ENCODE peak calls at places on chromosomes 4 and X, in ten cellular contexts. D, E, R, J, Y, P, C, S, K and H are unnamed samples. For H3K4me1 and H3K27me3, the result is how much of the 10 kb centered on the place peaks cover.

GRCh38 chr4:151012836-151013235 is 2.2 kb downstream of the LRBA start:
- DNase-seq in S (peak), Y (no peak), J (no peak), E (no peak), C (no peak), K (no peak), P (no peak), R (peak), D (no peak), H (no peak)

GRCh38 chr4:81408341-81408740 is 63.4 kb downstream of the RASGEF1B start:
- DNase-seq in D (no peak), P (no peak), S (no peak), C (no peak), J (no peak), E (no peak), R (no peak), Y (no peak), K (no peak), H (no peak)

GRCh38 chrX:123215397-123216089 is 31.5 kb downstream of the GRIA3 start:
- DNase-seq in D (peak), E (no peak), R (no peak), C (no peak), P (peak), Y (no peak), K (no peak), J (no peak), S (no peak), H (no peak)

GRCh38 chr4:31104033-31104432 is 383.9 kb downstream of the PCDH7 start:
- DNase-seq in Y (peak), K (no peak), P (no peak), E (no peak), C (no peak), D (no peak), J (no peak), S (no peak), R (no peak), H (no peak)

GRCh38 chrX:46994096-46994495 is 81.9 kb downstream of the JADE3 start:
- DNase-seq in P (no peak), R (no peak), Y (no peak), D (no peak), E (no peak), K (no peak), S (no peak), C (no peak), J (no peak), H (no peak)

GRCh38 chr4:32142075-32142474 is 1421.9 kb downstream of the PCDH7 start:
- DNase-seq in P (no peak), C (no peak), R (no peak), J (no peak), D (no peak), Y (no peak), K (no peak), S (no peak), E (no peak), H (no peak)

GRCh38 chr4:25861951-25862410 is 807 bp downstream of the SEL1L3 start:
- DNase-seq in S (peak), D (peak), P (peak), E (no peak), C (no peak), J (no peak), R (peak), Y (peak), K (no peak), H (peak)

GRCh38 chr4:151218343-151218742 is 58.6 kb upstream of the PRSS48 start:
- DNase-seq in D (no peak), E (no peak), S (no peak), C (no peak), R (no peak), K (no peak), Y (peak), P (no peak), J (no peak), H (no peak)

GRCh38 chrX:111168314-111168713 is 72.3 kb downstream of the PAK3 start:
- DNase-seq in P (no peak), E (no peak), Y (peak), K (no peak), D (peak), S (peak), R (no peak), C (no peak), J (peak), H (no peak)

GRCh38 chr4:89836031-89836777 is 757 bp downstream of the SNCA start:
- DNase-seq in P (no peak), J (no peak), C (no peak), R (peak), D (no peak), E (no peak), Y (peak), K (no peak), S (peak), H (no peak)

GRCh38 chr4:87005369-87005689 is 70.5 kb downstream of the AFF1 start:
- DNase-seq in E (no peak), K (no peak), C (no peak), P (no peak), R (no peak), S (no peak), J (no peak), D (no peak), Y (no peak), H (no peak)
- H3K4me1 ChIP-seq in E (under half), K (under half), C (under half), P (under half), R (under half), S (under half), J (half or more), D (under half), Y (under half), H (under half)

GRCh38 chr4:41212221-41213203 is 1.8 kb downstream of the APBB2 start:
- DNase-seq in S (peak), D (peak), K (peak), Y (peak), E (no peak), R (no peak), J (peak), C (no peak), P (no peak), H (peak)

GRCh38 chr4:41213563-41214157 is 682 bp downstream of the APBB2 start:
- DNase-seq in P (peak), C (no peak), R (peak), Y (peak), J (no peak), K (no peak), S (no peak), E (no peak), D (peak), H (no peak)

GRCh38 chr4:41215969-41216293 is 1.6 kb upstream of the APBB2 start:
- DNase-seq in E (no peak), C (no peak), S (no peak), D (no peak), J (no peak), Y (peak), K (no peak), R (no peak), P (no peak), H (no peak)

GRCh38 chr4:41215155-41215554 is 813 bp upstream of the APBB2 start:
- DNase-seq in R (no peak), C (no peak), Y (peak), S (peak), D (no peak), P (no peak), J (no peak), K (no peak), E (no peak), H (no peak)

DNA sequence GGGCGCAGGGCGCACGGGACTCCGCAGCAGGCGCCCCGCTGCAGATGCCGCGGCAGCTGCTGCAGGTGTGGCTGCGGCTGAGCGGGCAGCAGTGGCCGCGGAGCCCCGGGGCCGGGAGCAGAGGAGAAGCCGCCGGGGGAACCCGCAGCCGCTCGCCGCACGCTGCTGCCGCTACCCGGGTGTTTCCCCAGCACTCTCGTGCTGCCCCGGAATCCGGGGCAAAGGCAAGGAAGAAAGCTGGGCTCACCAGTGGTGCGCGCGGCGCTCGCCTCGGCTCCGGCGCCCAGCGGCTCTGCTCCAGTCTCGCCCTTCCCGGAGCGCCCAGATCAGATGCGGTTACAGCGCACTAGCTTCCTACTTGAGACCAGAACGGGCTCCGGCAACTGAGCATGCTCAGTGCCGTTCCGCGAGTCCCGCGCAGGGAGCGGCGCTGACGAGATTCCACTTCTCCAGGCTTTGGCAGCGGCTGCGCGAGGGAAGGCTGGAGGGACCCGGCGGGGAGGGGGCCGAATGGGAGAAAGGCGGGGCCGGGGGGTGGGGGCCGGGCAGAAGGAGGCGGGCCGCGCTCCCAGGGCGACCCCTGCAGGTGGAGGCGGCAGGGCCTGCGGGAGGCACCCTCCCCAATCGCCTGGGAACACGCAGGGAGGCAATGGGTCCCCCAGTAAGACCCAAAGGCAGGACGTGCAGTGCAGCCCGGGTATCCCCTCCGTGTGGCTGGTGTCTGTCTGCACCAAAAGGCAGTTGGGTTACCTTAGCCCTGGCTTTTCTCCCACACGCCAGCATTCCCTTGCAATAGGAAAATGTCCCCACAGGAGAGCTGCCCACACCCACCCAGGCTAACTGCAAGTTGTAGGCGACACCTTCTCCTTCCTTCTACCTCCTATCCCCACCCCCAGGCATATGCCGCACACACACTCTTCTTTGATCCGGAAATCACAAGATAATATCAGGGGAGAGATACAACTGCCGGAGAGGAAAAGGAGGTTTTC is at the start of gene APBB2:
- DNase-seq in R (peak), J (peak), P (peak), K (peak), E (no peak), Y (peak), D (peak), C (no peak), S (peak), H (peak)
- H3K4me3 ChIP-seq in R (peak), J (peak), P (peak), K (peak), E (peak), Y (peak), D (peak), C (no peak), S (peak), H (peak)

DNA sequence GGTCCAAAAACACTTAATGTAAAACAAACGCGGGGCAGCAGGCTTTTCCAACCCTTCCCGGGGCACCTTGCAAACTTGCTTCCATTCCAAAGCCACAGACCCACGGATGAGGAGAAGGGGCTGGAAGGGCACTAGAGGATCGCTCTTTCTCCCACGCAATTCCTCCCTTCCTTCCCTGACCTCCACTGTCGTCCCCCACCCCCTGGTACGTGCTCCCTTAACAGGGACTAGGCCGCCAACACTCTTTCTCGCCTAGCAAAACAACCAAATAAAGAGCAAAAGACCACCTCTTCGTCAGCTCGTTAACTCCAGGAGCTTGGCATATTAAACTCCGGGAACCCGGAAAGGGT is 3.9 kb downstream of the PITX2 start:
- DNase-seq in E (no peak), P (no peak), S (no peak), Y (no peak), R (no peak), C (no peak), K (no peak), D (no peak), J (no peak), H (no peak)
- H3K27me3 ChIP-seq in E (half or more), P (half or more), S (under half), Y (half or more), R (under half), C (half or more), K (under half), D (under half), J (under half), H (under half)

GRCh38 chrX:37767438-37767837 is 12.4 kb upstream of the CYBB start:
- DNase-seq in D (no peak), P (no peak), J (no peak), R (no peak), S (no peak), K (no peak), E (no peak), C (no peak), Y (no peak), H (no peak)

GRCh38 chrX:37759878-37760418 is 19.9 kb upstream of the CYBB start:
- DNase-seq in R (no peak), K (no peak), C (no peak), S (no peak), P (no peak), J (no peak), E (no peak), Y (no peak), D (no peak), H (no peak)

GRCh38 chrX:37765507-37765906 is 14.4 kb upstream of the CYBB start:
- DNase-seq in J (no peak), P (no peak), K (no peak), R (no peak), C (no peak), S (no peak), D (no peak), E (no peak), Y (no peak), H (no peak)

DNA sequence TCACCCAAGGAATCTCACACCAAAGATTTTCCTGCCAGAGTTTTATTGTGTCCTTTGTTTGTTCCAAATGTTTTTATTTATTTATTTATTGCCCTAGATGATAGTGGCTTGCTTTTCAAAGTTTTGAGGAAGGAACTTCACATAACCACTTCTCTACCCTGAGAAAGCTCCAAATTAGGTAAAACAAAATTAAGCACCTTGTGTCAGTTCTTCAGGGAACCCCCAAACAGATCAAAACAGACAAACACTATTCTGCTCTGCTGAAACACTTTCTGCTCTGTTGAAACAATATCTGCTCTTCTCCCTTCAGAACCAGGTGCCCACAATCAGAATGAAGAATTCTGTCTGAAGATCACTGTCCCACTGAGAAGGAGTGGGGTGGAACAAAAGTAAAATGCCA is 16.5 kb upstream of the CYBB start:
- DNase-seq in C (no peak), R (no peak), J (no peak), Y (no peak), K (no peak), S (no peak), E (no peak), P (no peak), D (no peak), H (no peak)
- H3K4me1 ChIP-seq in C (under half), R (under half), J (under half), Y (under half), K (under half), S (under half), E (under half), P (under half), D (under half), H (under half)

GRCh38 chr4:104475652-104476051 is 19.0 kb downstream of the CXXC4 start:
- DNase-seq in Y (no peak), E (no peak), K (no peak), C (no peak), J (no peak), P (no peak), R (no peak), S (peak), D (no peak), H (no peak)
- H3K4me3 ChIP-seq in Y (no peak), E (no peak), K (no peak), C (no peak), J (no peak), P (no peak), R (no peak), S (no peak), D (no peak), H (no peak)

GRCh38 chrX:53930513-53931380 is 113.5 kb downstream of the PHF8 start:
- DNase-seq in R (no peak), C (no peak), P (no peak), S (no peak), J (peak), K (no peak), Y (peak), D (peak), E (no peak), H (no peak)

GRCh38 chrX:53926030-53926429 is 118.2 kb downstream of the PHF8 start:
- DNase-seq in J (no peak), Y (no peak), R (no peak), S (no peak), E (no peak), P (no peak), C (no peak), K (no peak), D (no peak), H (no peak)
- H3K27me3 ChIP-seq in J (under half), Y (under half), R (under half), S (under half), E (under half), P (under half), C (under half), K (under half), D (under half), H (under half)